ENCODE peak calls at places on chromosomes 12 and 14, in ten cellular contexts. V is natural killer cell; D is AG08396; N is GM03348; G is ELF-1; I is stimulated activated CD8-positive, alpha-beta memory T cell treated with anti-CD3 and anti-CD28 coated beads, Interleukin-2, amount 100 ng/mL, for 48 hours; X is NCI-H460; S is EL; M is astrocyte of the spinal cord; U is HFFc6. L is an unnamed sample.

GRCh38 chr12:95164656-95165055 is 52.6 kb downstream of the FGD6 start:
- DNase-seq in V (no peak), D (no peak), N (peak; percentile 23), G (no peak), I (no peak), X (no peak), S (peak; percentile 61), M (peak; percentile 21), U (peak; percentile 12), L (no peak)

GRCh38 chr12:88303335-88303734 is 161.2 kb downstream of the TMTC3 start:
- DNase-seq in V (no peak), D (no peak), N (no peak), G (no peak), I (no peak), X (no peak), S (no peak), M (no peak), U (no peak), L (no peak)

GRCh38 chr12:125528300-125528699 is 463.1 kb downstream of the AACS start:
- DNase-seq in V (no peak), D (no peak), N (no peak), G (no peak), I (no peak), X (no peak), S (no peak), M (no peak), U (no peak), L (no peak)

GRCh38 chr12:1108276-1108675 is 117.3 kb downstream of the ERC1 start:
- DNase-seq in V (no peak), D (no peak), N (no peak), G (no peak), I (no peak), X (no peak), S (no peak), M (no peak), U (no peak), L (no peak)

GRCh38 chr14:75648066-75648838 is 12.4 kb downstream of the ERG28 start:
- DNase-seq in V (no peak), D (peak; percentile 83), N (peak; percentile 25), G (no peak), I (no peak), X (peak; percentile 55), S (peak; percentile 99), M (peak; percentile 99), U (peak; percentile 93), L (peak; percentile 99)

GRCh38 chr14:74217672-74218448 is 21.4 kb upstream of the VSX2 start:
- DNase-seq in V (peak; percentile 66), D (peak; percentile 89), N (peak; percentile 95), G (peak; percentile 91), I (peak; percentile 72), X (peak; percentile 62), S (peak; percentile 67), M (peak; percentile 63), U (peak; percentile 33), L (peak; percentile 37)

GRCh38 chr12:22458301-22458917 is 85.9 kb downstream of the C2CD5 start:
- DNase-seq in V (no peak), D (no peak), N (no peak), G (no peak), I (no peak), X (no peak), S (no peak), M (no peak), U (no peak), L (no peak)

GRCh38 chr12:94603434-94604068 is 46.8 kb downstream of the TMCC3 start:
- DNase-seq in V (peak; percentile 53), D (no peak), N (peak; percentile 21), G (no peak), I (peak; percentile 23), X (peak; percentile 20), S (no peak), M (no peak), U (no peak), L (no peak)

GRCh38 chr14:94938016-94938415 is 168.1 kb upstream of the GSC start:
- DNase-seq in V (no peak), D (no peak), N (no peak), G (no peak), I (no peak), X (no peak), S (no peak), M (no peak), U (no peak), L (no peak)

GRCh38 chr12:95591731-95592130 is 40.5 kb upstream of the USP44 start:
- DNase-seq in V (no peak), D (no peak), N (no peak), G (no peak), I (no peak), X (no peak), S (peak; percentile 63), M (no peak), U (no peak), L (peak; percentile 15)

GRCh38 chr14:32826404-32827082 is 112.1 kb upstream of the NPAS3 start:
- DNase-seq in V (no peak), D (no peak), N (peak; percentile 7), G (peak; percentile 24), I (no peak), X (no peak), S (no peak), M (peak; percentile 32), U (no peak), L (peak; percentile 41)

GRCh38 chr12:38610808-38611350 is 294.3 kb downstream of the ALG10B start:
- DNase-seq in V (no peak), D (no peak), N (no peak), G (no peak), I (no peak), X (no peak), S (no peak), M (no peak), U (no peak), L (no peak)

GRCh38 chr12:54562720-54563356 is 13.4 kb downstream of the PDE1B start:
- DNase-seq in V (no peak), D (no peak), N (no peak), G (no peak), I (no peak), X (no peak), S (no peak), M (no peak), U (no peak), L (no peak)

GRCh38 chr14:89319687-89320086 is 97.3 kb downstream of the FOXN3 start:
- DNase-seq in V (no peak), D (no peak), N (no peak), G (no peak), I (no peak), X (no peak), S (no peak), M (no peak), U (no peak), L (no peak)

GRCh38 chr12:45223868-45224267 is 8.0 kb downstream of the ANO6 start:
- DNase-seq in V (no peak), D (no peak), N (no peak), G (no peak), I (no peak), X (no peak), S (no peak), M (no peak), U (no peak), L (no peak)

GRCh38 chr14:27077181-27077738 is 479.4 kb upstream of the NOVA1 start:
- DNase-seq in V (no peak), D (no peak), N (no peak), G (no peak), I (no peak), X (no peak), S (no peak), M (no peak), U (no peak), L (no peak)

L was measured in LHCN-M2.